ENCODE peak calls at places on chromosomes 11 and 22, in six cellular contexts. One of them, this sample, is unnamed.

GRCh38 chr11:112453601-112454577 is 193.2 kb upstream of the PLET1 start:
- DNase-seq in K562: peak; percentile 57
- DNase-seq in GM12891: peak; percentile 15
- DNase-seq in GM12878: no peak
- DNase-seq in GM12892: no peak
- DNase-seq in H1: peak; percentile 85
- DNase-seq in this sample: peak; percentile 51

GRCh38 chr11:62242021-62242420 is at the start of gene SCGB1D2:
- DNase-seq in K562: no peak
- DNase-seq in GM12891: no peak
- DNase-seq in GM12878: no peak
- DNase-seq in GM12892: no peak
- DNase-seq in H1: no peak
- DNase-seq in this sample: peak; percentile 6

GRCh38 chr11:117095301-117096139 is 2.7 kb downstream of the SIK3 start:
- DNase-seq in K562: peak; percentile 65
- DNase-seq in GM12891: no peak
- DNase-seq in GM12878: no peak
- DNase-seq in GM12892: no peak
- DNase-seq in H1: no peak
- DNase-seq in this sample: no peak

GRCh38 chr11:25094085-25094802 is 597.4 kb downstream of the LUZP2 start:
- DNase-seq in K562: no peak
- DNase-seq in GM12891: no peak
- DNase-seq in GM12878: no peak
- DNase-seq in GM12892: no peak
- DNase-seq in H1: no peak
- DNase-seq in this sample: no peak

GRCh38 chr11:104623518-104623917 is 274.7 kb downstream of the CASP12 start:
- DNase-seq in K562: no peak
- DNase-seq in GM12891: no peak
- DNase-seq in GM12878: no peak
- DNase-seq in GM12892: no peak
- DNase-seq in H1: no peak
- DNase-seq in this sample: no peak

GRCh38 chr11:106031210-106031845 is 9.3 kb upstream of the MSANTD4 start:
- DNase-seq in K562: no peak
- DNase-seq in GM12891: no peak
- DNase-seq in GM12878: no peak
- DNase-seq in GM12892: no peak
- DNase-seq in H1: no peak
- DNase-seq in this sample: no peak

GRCh38 chr11:82003671-82004148 is 730.0 kb downstream of the FAM181B start:
- DNase-seq in K562: no peak
- DNase-seq in GM12891: no peak
- DNase-seq in GM12878: no peak
- DNase-seq in GM12892: no peak
- DNase-seq in H1: no peak
- DNase-seq in this sample: no peak

GRCh38 chr22:38136607-38137006 is 26.1 kb upstream of the BAIAP2L2 start:
- DNase-seq in K562: no peak
- DNase-seq in GM12891: no peak
- DNase-seq in GM12878: no peak
- DNase-seq in GM12892: no peak
- DNase-seq in H1: no peak
- DNase-seq in this sample: no peak

GRCh38 chr11:17354070-17354924 is 2.7 kb downstream of the NCR3LG1 start:
- DNase-seq in K562: peak; percentile 91
- DNase-seq in GM12891: peak; percentile 29
- DNase-seq in GM12878: peak; percentile 25
- DNase-seq in GM12892: peak; percentile 21
- DNase-seq in H1: peak; percentile 80
- DNase-seq in this sample: peak; percentile 71

GRCh38 chr22:46911341-46911740 is 148.9 kb downstream of the TBC1D22A start:
- DNase-seq in K562: no peak
- DNase-seq in GM12891: no peak
- DNase-seq in GM12878: no peak
- DNase-seq in GM12892: no peak
- DNase-seq in H1: peak; percentile 31
- DNase-seq in this sample: no peak

GRCh38 chr22:42673898-42674390 is 24.8 kb upstream of the CYB5R3 start:
- DNase-seq in K562: no peak
- DNase-seq in GM12891: no peak
- DNase-seq in GM12878: no peak
- DNase-seq in GM12892: no peak
- DNase-seq in H1: no peak
- DNase-seq in this sample: no peak

GRCh38 chr22:48894064-48894671 is 933.5 kb downstream of the BRD1 start:
- DNase-seq in K562: peak; percentile 8
- DNase-seq in GM12891: no peak
- DNase-seq in GM12878: no peak
- DNase-seq in GM12892: no peak
- DNase-seq in H1: peak; percentile 61
- DNase-seq in this sample: no peak

GRCh38 chr22:41290262-41291221 is 4.6 kb upstream of the RANGAP1 start:
- DNase-seq in K562: no peak
- DNase-seq in GM12891: no peak
- DNase-seq in GM12878: no peak
- DNase-seq in GM12892: no peak
- DNase-seq in H1: peak; percentile 58
- DNase-seq in this sample: no peak

GRCh38 chr11:35163209-35163608 is 24.2 kb downstream of the CD44 start:
- DNase-seq in K562: no peak
- DNase-seq in GM12891: no peak
- DNase-seq in GM12878: no peak
- DNase-seq in GM12892: no peak
- DNase-seq in H1: no peak
- DNase-seq in this sample: no peak

GRCh38 chr11:8683115-8683807 is 669 bp downstream of the RPL27A start:
- DNase-seq in K562: no peak
- DNase-seq in GM12891: no peak
- DNase-seq in GM12878: no peak
- DNase-seq in GM12892: no peak
- DNase-seq in H1: no peak
- DNase-seq in this sample: no peak

DNA sequence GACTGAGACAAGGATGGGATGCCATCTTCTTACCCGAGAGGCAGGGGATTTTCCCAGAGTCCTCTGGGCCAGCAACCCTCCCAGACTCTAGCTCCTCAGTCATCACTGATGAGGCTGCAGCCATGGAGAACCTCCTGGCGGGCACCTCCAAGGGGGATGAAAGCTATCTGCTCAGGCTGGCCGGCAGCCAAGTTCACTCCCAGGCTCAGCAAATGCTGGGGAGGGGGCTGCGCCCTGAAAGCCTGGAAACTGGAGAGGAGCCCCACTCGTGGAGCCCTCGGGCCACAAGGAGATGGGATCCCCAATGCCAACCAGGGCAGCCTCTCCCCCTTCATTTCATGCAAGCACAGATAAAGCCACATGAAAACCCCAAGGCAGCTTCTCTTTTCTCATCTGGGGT is 75.0 kb downstream of the CACNA1I start:
- DNase-seq in K562: no peak
- DNase-seq in GM12891: no peak
- DNase-seq in GM12878: no peak
- DNase-seq in GM12892: no peak
- DNase-seq in H1: no peak
- DNase-seq in this sample: peak; percentile 40
- TF ChIP-seq TAF1 in K562: no peak
- TF ChIP-seq TAF1 in GM12891: no peak
- TF ChIP-seq TAF1 in GM12878: no peak
- TF ChIP-seq TAF1 in GM12892: no peak
- TF ChIP-seq TAF1 in H1: no peak
- TF ChIP-seq TAF1 in this sample: no peak

GRCh38 chr22:35537252-35537651 is 3.4 kb upstream of the RASD2 start:
- DNase-seq in K562: no peak
- DNase-seq in GM12891: no peak
- DNase-seq in GM12878: no peak
- DNase-seq in GM12892: no peak
- DNase-seq in H1: no peak
- DNase-seq in this sample: no peak

GRCh38 chr22:35539910-35540599 is 576 bp upstream of the RASD2 start:
- DNase-seq in K562: peak; percentile 55
- DNase-seq in GM12891: peak; percentile 87
- DNase-seq in GM12878: no peak
- DNase-seq in GM12892: peak; percentile 85
- DNase-seq in H1: peak; percentile 74
- DNase-seq in this sample: peak; percentile 98

GRCh38 chr22:35540600-35541253 is at the start of gene RASD2:
- DNase-seq in K562: peak; percentile 14
- DNase-seq in GM12891: peak; percentile 45
- DNase-seq in GM12878: no peak
- DNase-seq in GM12892: no peak
- DNase-seq in H1: peak; percentile 84
- DNase-seq in this sample: no peak

GRCh38 chr22:35539487-35539886 is 1.1 kb upstream of the RASD2 start:
- DNase-seq in K562: no peak
- DNase-seq in GM12891: no peak
- DNase-seq in GM12878: no peak
- DNase-seq in GM12892: no peak
- DNase-seq in H1: no peak
- DNase-seq in this sample: no peak

DNA sequence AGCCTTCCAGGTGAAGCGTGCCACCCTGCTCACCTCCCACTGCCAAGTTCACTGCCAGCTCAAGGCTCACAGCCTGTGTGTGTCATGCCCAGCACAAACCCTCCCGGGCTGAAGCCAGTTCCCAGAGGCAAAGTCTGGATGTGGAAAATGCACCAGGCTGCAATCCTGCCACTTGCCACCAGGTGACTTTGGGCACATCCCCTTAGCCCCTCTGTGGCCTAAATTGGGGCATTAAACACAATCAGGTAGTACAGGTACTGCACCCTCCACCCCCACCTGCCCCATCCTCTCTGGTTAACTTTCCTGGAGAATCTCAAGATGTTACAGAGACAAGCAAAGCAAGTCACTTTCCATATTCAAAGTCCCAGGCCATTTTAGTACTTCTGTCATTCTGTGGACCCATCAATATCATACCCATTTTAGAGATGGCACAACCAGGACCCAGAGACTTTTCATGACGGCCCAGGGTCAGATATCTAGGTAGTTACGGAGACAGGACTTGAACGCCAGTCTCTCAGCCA is 1.8 kb upstream of the RASD2 start:
- DNase-seq in K562: peak; percentile 30
- DNase-seq in GM12891: no peak
- DNase-seq in GM12878: no peak
- DNase-seq in GM12892: no peak
- DNase-seq in H1: peak; percentile 87
- DNase-seq in this sample: peak; percentile 65
- TF ChIP-seq TAF1 in K562: no peak
- TF ChIP-seq TAF1 in GM12891: no peak
- TF ChIP-seq TAF1 in GM12878: no peak
- TF ChIP-seq TAF1 in GM12892: no peak
- TF ChIP-seq TAF1 in H1: no peak
- TF ChIP-seq TAF1 in this sample: no peak

GRCh38 chr11:14054708-14055107 is 92.2 kb downstream of the SPON1 start:
- DNase-seq in K562: no peak
- DNase-seq in GM12891: no peak
- DNase-seq in GM12878: no peak
- DNase-seq in GM12892: no peak
- DNase-seq in H1: no peak
- DNase-seq in this sample: no peak
- TF ChIP-seq TAF1 in K562: no peak
- TF ChIP-seq TAF1 in GM12891: no peak
- TF ChIP-seq TAF1 in GM12878: no peak
- TF ChIP-seq TAF1 in GM12892: no peak
- TF ChIP-seq TAF1 in H1: no peak
- TF ChIP-seq TAF1 in this sample: no peak

GRCh38 chr11:79937935-79938334 is 497.1 kb upstream of the TENM4 start:
- DNase-seq in K562: no peak
- DNase-seq in GM12891: no peak
- DNase-seq in GM12878: no peak
- DNase-seq in GM12892: no peak
- DNase-seq in H1: no peak
- DNase-seq in this sample: no peak

GRCh38 chr11:79942071-79942470 is 501.2 kb upstream of the TENM4 start:
- DNase-seq in K562: no peak
- DNase-seq in GM12891: no peak
- DNase-seq in GM12878: no peak
- DNase-seq in GM12892: no peak
- DNase-seq in H1: no peak
- DNase-seq in this sample: no peak

GRCh38 chr11:79940165-79940564 is 499.3 kb upstream of the TENM4 start:
- DNase-seq in K562: no peak
- DNase-seq in GM12891: no peak
- DNase-seq in GM12878: no peak
- DNase-seq in GM12892: no peak
- DNase-seq in H1: no peak
- DNase-seq in this sample: no peak

GRCh38 chr11:79939111-79939510 is 498.3 kb upstream of the TENM4 start:
- DNase-seq in K562: no peak
- DNase-seq in GM12891: no peak
- DNase-seq in GM12878: no peak
- DNase-seq in GM12892: no peak
- DNase-seq in H1: no peak
- DNase-seq in this sample: no peak

GRCh38 chr11:79940976-79941735 is 500.3 kb upstream of the TENM4 start:
- DNase-seq in K562: no peak
- DNase-seq in GM12891: no peak
- DNase-seq in GM12878: no peak
- DNase-seq in GM12892: no peak
- DNase-seq in H1: no peak
- DNase-seq in this sample: no peak
- TF ChIP-seq TAF1 in K562: no peak
- TF ChIP-seq TAF1 in GM12891: no peak
- TF ChIP-seq TAF1 in GM12878: no peak
- TF ChIP-seq TAF1 in GM12892: no peak
- TF ChIP-seq TAF1 in H1: no peak
- TF ChIP-seq TAF1 in this sample: no peak

GRCh38 chr11:37857726-37858125 is 1259.7 kb upstream of the RAG2 start:
- DNase-seq in K562: peak; percentile 48
- DNase-seq in GM12891: no peak
- DNase-seq in GM12878: no peak
- DNase-seq in GM12892: no peak
- DNase-seq in H1: no peak
- DNase-seq in this sample: no peak
- TF ChIP-seq TAF1 in K562: no peak
- TF ChIP-seq TAF1 in GM12891: no peak
- TF ChIP-seq TAF1 in GM12878: no peak
- TF ChIP-seq TAF1 in GM12892: no peak
- TF ChIP-seq TAF1 in H1: no peak
- TF ChIP-seq TAF1 in this sample: no peak

This sample was measured in SK-N-SH.